ENCODE peak calls at places on chromosomes 12 and 14, in ten cellular contexts. K, N, A, Y, S, X, R, W, B and F are unnamed samples.

GRCh38 chr14:30468354-30468753 is 90.6 kb upstream of the G2E3 start:
- DNase-seq in K (no peak), N (no peak), A (no peak), Y (no peak), S (no peak), X (no peak), R (no peak), W (no peak), B (no peak), F (no peak)

GRCh38 chr12:21334771-21335325 is at the start of gene SLCO1A2:
- DNase-seq in K (no peak), N (no peak), A (no peak), Y (no peak), S (no peak), X (no peak), R (no peak), W (no peak), B (no peak), F (no peak)

GRCh38 chr12:101027816-101028215 is 182.2 kb downstream of the SLC5A8 start:
- DNase-seq in K (no peak), N (no peak), A (no peak), Y (no peak), S (no peak), X (no peak), R (no peak), W (no peak), B (no peak), F (no peak)

GRCh38 chr12:78236264-78236663 is 405.6 kb downstream of the NAV3 start:
- DNase-seq in K (no peak), N (no peak), A (no peak), Y (no peak), S (no peak), X (no peak), R (no peak), W (no peak), B (no peak), F (no peak)

GRCh38 chr12:93031028-93031427 is 101.9 kb upstream of the EEA1 start:
- DNase-seq in K (no peak), N (no peak), A (no peak), Y (no peak), S (no peak), X (no peak), R (no peak), W (no peak), B (no peak), F (no peak)

GRCh38 chr14:94364964-94365363 is 23.4 kb downstream of the SERPINA1 start:
- DNase-seq in K (no peak), N (no peak), A (no peak), Y (peak; percentile 57), S (no peak), X (no peak), R (no peak), W (no peak), B (no peak), F (no peak)

GRCh38 chr12:56220611-56221232 is 1.0 kb downstream of the RNF41 start:
- DNase-seq in K (no peak), N (peak; percentile 52), A (no peak), Y (no peak), S (no peak), X (no peak), R (no peak), W (no peak), B (no peak), F (peak; percentile 51)

GRCh38 chr12:131939007-131939406 is 9.9 kb downstream of the PUS1 start:
- DNase-seq in K (no peak), N (no peak), A (no peak), Y (peak; percentile 47), S (no peak), X (no peak), R (no peak), W (peak; percentile 80), B (no peak), F (no peak)

GRCh38 chr14:91249841-91250616 is 5.5 kb upstream of the GPR68 start:
- DNase-seq in K (no peak), N (no peak), A (no peak), Y (no peak), S (peak; percentile 41), X (no peak), R (no peak), W (peak; percentile 46), B (peak; percentile 62), F (no peak)

GRCh38 chr12:1927051-1927680 is 8.7 kb upstream of the CACNA2D4 start:
- DNase-seq in K (peak; percentile 49), N (no peak), A (no peak), Y (peak; percentile 43), S (no peak), X (peak; percentile 17), R (no peak), W (no peak), B (no peak), F (no peak)

GRCh38 chr12:11822071-11822818 is 172.8 kb downstream of the ETV6 start:
- DNase-seq in K (no peak), N (no peak), A (no peak), Y (no peak), S (no peak), X (peak; percentile 38), R (no peak), W (peak; percentile 55), B (no peak), F (peak; percentile 84)

GRCh38 chr14:50928002-50928635 is 16.2 kb downstream of the PYGL start:
- DNase-seq in K (no peak), N (no peak), A (no peak), Y (no peak), S (no peak), X (no peak), R (no peak), W (no peak), B (no peak), F (no peak)

GRCh38 chr14:103973354-103973753 is 31.0 kb upstream of the RD3L start:
- DNase-seq in K (no peak), N (no peak), A (no peak), Y (no peak), S (no peak), X (no peak), R (no peak), W (no peak), B (peak; percentile 9), F (no peak)

GRCh38 chr12:130153803-130154202 is 8.5 kb upstream of the FZD10 start:
- DNase-seq in K (no peak), N (no peak), A (no peak), Y (no peak), S (no peak), X (no peak), R (no peak), W (no peak), B (no peak), F (no peak)

GRCh38 chr12:27506645-27507189 is 17.3 kb upstream of the PPFIBP1 start:
- DNase-seq in K (no peak), N (no peak), A (no peak), Y (no peak), S (no peak), X (no peak), R (no peak), W (no peak), B (no peak), F (no peak)

GRCh38 chr14:49853572-49854375 is 1.2 kb upstream of the NEMF start:
- DNase-seq in K (no peak), N (peak; percentile 92), A (peak; percentile 60), Y (peak; percentile 83), S (peak; percentile 86), X (peak; percentile 78), R (peak; percentile 90), W (peak; percentile 85), B (no peak), F (peak; percentile 86)

GRCh38 chr14:34203271-34203722 is 252.4 kb upstream of the EGLN3 start:
- DNase-seq in K (no peak), N (no peak), A (no peak), Y (no peak), S (no peak), X (no peak), R (no peak), W (no peak), B (no peak), F (no peak)

GRCh38 chr14:54814076-54814475 is 88.5 kb downstream of the GCH1 start:
- DNase-seq in K (peak; percentile 32), N (peak; percentile 73), A (no peak), Y (no peak), S (no peak), X (no peak), R (no peak), W (no peak), B (peak; percentile 40), F (no peak)

GRCh38 chr12:52056801-52057613 is 5.8 kb downstream of the NR4A1 start:
- DNase-seq in K (no peak), N (no peak), A (no peak), Y (peak; percentile 87), S (no peak), X (peak; percentile 44), R (no peak), W (peak; percentile 44), B (no peak), F (no peak)
- TF ChIP-seq POLR2AphosphoS5 in K (no peak), N (no peak), A (no peak), Y (peak; percentile 40), S (no peak), X (peak; percentile 18), R (no peak), W (peak; percentile 11), B (no peak), F (no peak)

DNA sequence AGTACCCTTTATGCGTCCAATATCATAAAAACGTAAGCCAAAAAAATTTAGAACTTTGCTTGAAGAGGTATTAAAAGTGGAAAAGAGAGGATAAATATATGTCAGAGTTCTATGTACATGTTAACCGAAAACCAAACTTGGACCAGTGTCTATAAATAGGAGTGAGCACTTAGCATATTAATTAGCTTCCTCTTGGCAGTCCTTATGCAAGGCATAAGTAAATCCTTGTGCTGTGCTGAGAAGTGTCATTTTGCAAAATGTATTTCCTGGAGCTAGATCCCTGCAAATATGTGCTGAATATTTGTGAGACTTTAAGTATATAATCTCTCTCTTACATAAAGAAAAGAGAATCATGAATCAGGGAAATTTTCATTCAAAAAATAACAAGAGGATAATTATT is 325.9 kb downstream of the PDZRN4 start:
- DNase-seq in K (no peak), N (no peak), A (no peak), Y (no peak), S (no peak), X (no peak), R (no peak), W (no peak), B (no peak), F (no peak)
- H3K36me3 ChIP-seq in K (no peaks in the 10 kb centered on the region), N (no peaks in the 10 kb centered on the region), A (no peaks in the 10 kb centered on the region), Y (no peaks in the 10 kb centered on the region), S (no peaks in the 10 kb centered on the region), X (no peaks in the 10 kb centered on the region), R (no peaks in the 10 kb centered on the region), W (no peaks in the 10 kb centered on the region), B (no peaks in the 10 kb centered on the region), F (no peaks in the 10 kb centered on the region)

GRCh38 chr12:124737772-124738635 is 125.7 kb downstream of the SCARB1 start:
- DNase-seq in K (no peak), N (no peak), A (no peak), Y (no peak), S (no peak), X (no peak), R (no peak), W (no peak), B (no peak), F (no peak)
- TF ChIP-seq POLR2AphosphoS5 in K (no peak), N (no peak), A (no peak), Y (no peak), S (no peak), X (no peak), R (no peak), W (no peak), B (no peak), F (no peak)

DNA sequence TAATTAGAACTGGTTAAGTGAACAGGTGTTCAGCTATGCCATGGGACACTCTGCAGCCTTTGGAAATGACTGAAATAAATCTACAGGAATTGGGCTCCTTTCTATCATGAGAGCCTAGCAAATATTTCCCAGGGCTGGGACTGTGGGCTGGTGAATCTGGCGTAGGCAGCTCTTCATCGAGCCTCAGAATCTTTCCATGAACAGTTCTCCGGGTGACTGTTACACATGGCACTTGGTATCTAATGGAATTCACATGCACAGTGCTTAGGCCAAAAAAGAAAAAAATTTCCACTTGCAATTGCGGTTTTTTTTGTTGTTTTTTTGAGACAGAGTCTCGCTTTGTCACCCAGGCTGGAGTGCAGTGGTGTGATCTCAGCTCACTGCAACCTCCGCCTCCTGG is 32.1 kb downstream of the PRKAB1 start:
- DNase-seq in K (no peak), N (no peak), A (no peak), Y (no peak), S (no peak), X (no peak), R (no peak), W (no peak), B (no peak), F (no peak)
- H3K36me3 ChIP-seq in K (no peaks in the 10 kb centered on the region), N (peaks cover 13% of the 10 kb centered on the region), A (no peaks in the 10 kb centered on the region), Y (no peaks in the 10 kb centered on the region), S (peaks cover 4% of the 10 kb centered on the region), X (no peaks in the 10 kb centered on the region), R (peaks cover 7% of the 10 kb centered on the region), W (no peaks in the 10 kb centered on the region), B (peaks cover 48% of the 10 kb centered on the region), F (no peaks in the 10 kb centered on the region)